ENCODE peak calls at places on chromosomes 1 and 21, in ten cellular contexts. D is cardiac muscle cell, T is foreskin fibroblast, N is activated B cell treated with CpG ODN at 0.5 μM for 24 hours, X is WTC11, P is HFF-Myc, U is pancreas, Y is psoas muscle, K is body of pancreas, Z is mesothelial cell of epicardium. S is an unnamed sample.

GRCh38 chr1:116673935-116674630 is 6.5 kb upstream of the IGSF3 start:
- DNase-seq in T (no peak), X (no peak), U (no peak), N (no peak), K (no peak), Y (no peak), Z (no peak), D (peak), P (no peak), S (no peak)

GRCh38 chr1:205449750-205450443 is 5.9 kb downstream of the BLACAT1 start:
- DNase-seq in Y (no peak), T (no peak), N (no peak), X (peak), Z (peak), K (peak), U (peak), P (no peak), D (peak), S (no peak)

GRCh38 chr1:183227963-183228649 is 42.0 kb downstream of the LAMC2 start:
- DNase-seq in D (peak), U (no peak), T (peak), P (no peak), Z (peak), K (peak), N (peak), Y (no peak), X (peak), S (peak)

GRCh38 chr1:82225407-82226197 is 424.9 kb downstream of the ADGRL2 start:
- DNase-seq in P (no peak), K (no peak), Y (no peak), T (peak), U (no peak), D (peak), Z (no peak), N (no peak), X (no peak), S (no peak)

GRCh38 chr1:101059945-101060542 is 34.5 kb upstream of the DPH5 start:
- DNase-seq in T (no peak), Y (no peak), U (no peak), P (no peak), X (no peak), Z (no peak), K (no peak), N (no peak), D (no peak), S (no peak)

GRCh38 chr1:189616893-189617292 is 860.8 kb downstream of the BRINP3 start:
- DNase-seq in D (peak), Y (no peak), T (peak), K (no peak), Z (no peak), P (no peak), N (no peak), X (no peak), U (no peak), S (no peak)

GRCh38 chr1:187326554-187326953 is 497.8 kb downstream of the PLA2G4A start:
- DNase-seq in N (no peak), Z (no peak), Y (no peak), D (no peak), T (no peak), K (no peak), P (no peak), U (no peak), X (no peak), S (no peak)

GRCh38 chr1:234963180-234963903 is 165.3 kb downstream of the TOMM20 start:
- DNase-seq in Y (peak), D (peak), K (peak), T (peak), U (peak), N (peak), Z (no peak), X (no peak), P (peak), S (peak)

GRCh38 chr1:109802901-109803561 is 39.3 kb upstream of the EPS8L3 start:
- DNase-seq in K (no peak), D (no peak), Z (no peak), N (no peak), X (no peak), U (no peak), P (no peak), T (no peak), Y (peak), S (no peak)

GRCh38 chr1:173429517-173430477 is 47.3 kb upstream of the PRDX6 start:
- DNase-seq in Z (peak), U (peak), K (peak), D (peak), T (peak), P (peak), X (peak), N (peak), Y (peak), S (peak)

GRCh38 chr1:154556422-154556821 is 2.0 kb downstream of the UBE2Q1 start:
- DNase-seq in N (no peak), Z (no peak), Y (no peak), K (no peak), T (peak), U (no peak), P (no peak), D (peak), X (peak), S (no peak)

GRCh38 chr1:240609527-240610060 is 2.4 kb downstream of the GREM2 start:
- DNase-seq in X (no peak), Z (no peak), P (no peak), Y (no peak), N (no peak), K (no peak), T (no peak), D (no peak), U (no peak), S (no peak)

GRCh38 chr21:46029201-46029924 is 47.8 kb downstream of the COL6A1 start:
- DNase-seq in P (no peak), N (no peak), Y (no peak), D (peak), Z (no peak), T (no peak), K (no peak), U (no peak), X (no peak), S (no peak)

GRCh38 chr1:55580845-55581332 is 365.7 kb upstream of the USP24 start:
- DNase-seq in Z (no peak), D (peak), U (no peak), X (no peak), Y (no peak), K (no peak), P (no peak), T (peak), N (no peak), S (no peak)

GRCh38 chr1:224432672-224433040 is 1.9 kb downstream of the WDR26 start:
- DNase-seq in P (no peak), X (no peak), Z (no peak), N (no peak), K (no peak), Y (no peak), U (no peak), D (peak), T (peak), S (no peak)

GRCh38 chr1:74464037-74464436 is 48.4 kb downstream of the LRRC53 start:
- DNase-seq in K (no peak), T (no peak), D (peak), X (no peak), U (no peak), N (no peak), Y (no peak), Z (no peak), P (no peak), S (no peak)

GRCh38 chr21:38850277-38850951 is 44.7 kb downstream of the ETS2 start:
- DNase-seq in P (no peak), Z (no peak), U (no peak), K (no peak), N (no peak), D (no peak), Y (no peak), T (no peak), X (no peak), S (no peak)

GRCh38 chr21:38849776-38850175 is 44.0 kb downstream of the ETS2 start:
- DNase-seq in X (no peak), T (no peak), K (no peak), Z (no peak), N (no peak), P (no peak), U (no peak), Y (no peak), D (no peak), S (no peak)

GRCh38 chr21:38852278-38852677 is 46.5 kb downstream of the ETS2 start:
- DNase-seq in D (no peak), P (no peak), X (no peak), N (no peak), K (no peak), Y (no peak), Z (no peak), T (no peak), U (no peak), S (no peak)

GRCh38 chr21:38847556-38847955 is 41.8 kb downstream of the ETS2 start:
- DNase-seq in N (no peak), P (no peak), U (no peak), X (no peak), D (peak), Z (no peak), T (no peak), Y (no peak), K (no peak), S (no peak)

GRCh38 chr21:38848187-38848609 is 42.5 kb downstream of the ETS2 start:
- DNase-seq in Z (no peak), Y (no peak), K (no peak), T (peak), N (no peak), P (no peak), U (no peak), X (no peak), D (peak), S (peak)
- TF ChIP-seq CTCF in Z (no peak), Y (no peak), K (no peak), T (no peak), N (no peak), P (no peak), U (no peak), X (no peak), D (no peak), S (no peak)

DNA sequence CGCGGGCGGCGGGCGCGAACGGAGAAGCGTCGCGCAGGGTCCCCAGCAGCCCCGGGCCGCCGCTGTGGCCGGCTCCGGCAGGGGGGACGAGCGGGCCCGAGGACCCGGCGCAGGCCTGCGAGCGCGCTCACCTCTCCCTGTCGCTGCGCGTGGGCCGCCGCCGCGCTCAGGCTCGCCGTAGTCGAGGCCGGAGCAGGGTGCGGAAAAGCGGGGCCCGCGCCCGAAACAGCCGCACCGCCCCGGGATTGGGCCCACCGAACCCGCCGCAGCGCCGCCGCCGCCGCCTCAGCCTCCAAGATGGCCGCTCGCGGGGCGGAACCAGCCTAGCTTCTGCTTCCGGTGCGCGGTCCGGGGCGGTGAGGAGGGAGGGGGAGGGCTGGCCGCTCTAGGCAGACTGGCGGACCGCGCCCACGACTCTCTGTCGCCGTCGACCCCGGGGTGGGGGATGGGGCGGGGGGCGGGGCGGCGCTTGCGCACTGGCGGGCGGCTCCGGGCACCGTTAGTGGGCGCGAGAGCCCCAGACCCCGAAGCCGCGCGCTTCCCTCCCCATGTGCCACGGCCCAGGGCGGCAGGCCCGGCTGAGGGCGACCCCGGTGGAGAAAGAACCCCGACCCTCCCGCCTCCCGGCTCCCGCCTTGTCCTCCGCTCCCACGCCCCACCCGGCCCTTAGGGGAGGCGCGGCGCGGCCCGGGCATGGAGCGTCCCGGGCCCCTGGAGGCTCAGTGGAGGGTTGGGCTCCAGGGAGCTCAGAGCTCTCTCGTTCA is at the start of gene UBE2J2:
- DNase-seq in T (peak), P (peak), Y (peak), X (peak), N (peak), U (peak), D (peak), Z (peak), K (peak), S (peak)
- TF ChIP-seq CTCF in T (no peak), P (no peak), Y (no peak), X (no peak), N (no peak), U (no peak), D (no peak), Z (no peak), K (no peak), S (no peak)

GRCh38 chr1:211169353-211169752 is 35.4 kb upstream of the KCNH1 start:
- DNase-seq in N (no peak), T (no peak), K (no peak), P (no peak), Y (no peak), U (no peak), D (no peak), Z (no peak), X (no peak), S (no peak)

GRCh38 chr1:211174375-211174774 is 40.4 kb upstream of the KCNH1 start:
- DNase-seq in T (peak), N (no peak), U (no peak), Z (no peak), K (no peak), X (no peak), Y (no peak), P (no peak), D (no peak), S (no peak)

DNA sequence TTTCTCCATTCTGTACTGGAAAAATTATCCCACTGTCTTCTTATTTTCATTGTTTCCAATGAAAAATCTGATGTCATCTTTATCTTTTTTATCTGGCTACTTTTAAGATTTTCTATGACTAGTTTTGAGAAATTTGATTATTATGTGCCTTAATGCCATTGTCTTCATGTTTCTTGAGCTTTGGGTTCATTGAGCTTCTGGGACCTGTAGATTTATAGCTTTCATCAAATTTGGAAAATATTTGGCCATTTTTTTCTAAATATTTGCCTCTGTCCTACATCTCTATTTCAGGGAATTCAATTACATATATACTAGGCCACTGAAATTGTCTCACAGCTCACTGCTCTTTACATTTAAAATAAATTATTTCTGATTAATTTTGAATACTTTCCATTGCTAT is 38.7 kb upstream of the KCNH1 start:
- DNase-seq in K (no peak), U (no peak), P (no peak), Y (no peak), T (no peak), D (no peak), N (no peak), Z (no peak), X (no peak), S (no peak)
- TF ChIP-seq CTCF in K (no peak), U (no peak), P (no peak), Y (no peak), T (no peak), D (no peak), N (no peak), Z (no peak), X (no peak), S (no peak)

DNA sequence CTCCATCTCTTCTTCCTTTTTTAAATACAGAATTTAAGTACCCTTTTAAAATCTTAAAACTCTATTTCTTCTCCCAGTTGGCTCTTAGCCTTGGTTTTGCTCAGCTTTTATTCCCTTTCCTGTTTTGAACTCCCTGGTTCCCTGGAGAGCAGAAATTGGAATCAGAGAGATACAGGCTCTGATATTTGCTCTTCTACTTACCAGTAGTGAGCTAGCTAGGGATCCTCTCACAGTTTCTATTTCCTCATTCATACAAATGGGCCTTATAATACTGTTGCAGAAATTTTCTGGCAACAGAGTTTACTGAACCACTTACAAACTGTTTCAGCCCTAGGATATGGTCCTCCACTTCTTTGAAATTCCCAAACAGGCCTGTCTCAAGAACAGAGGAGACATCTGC is 606.3 kb downstream of the NUF2 start:
- DNase-seq in U (no peak), X (no peak), N (no peak), P (no peak), T (no peak), D (no peak), Z (no peak), K (no peak), Y (no peak), S (no peak)
- TF ChIP-seq CTCF in U (no peak), X (no peak), N (no peak), P (no peak), T (no peak), D (no peak), Z (no peak), K (no peak), Y (no peak), S (no peak)

DNA sequence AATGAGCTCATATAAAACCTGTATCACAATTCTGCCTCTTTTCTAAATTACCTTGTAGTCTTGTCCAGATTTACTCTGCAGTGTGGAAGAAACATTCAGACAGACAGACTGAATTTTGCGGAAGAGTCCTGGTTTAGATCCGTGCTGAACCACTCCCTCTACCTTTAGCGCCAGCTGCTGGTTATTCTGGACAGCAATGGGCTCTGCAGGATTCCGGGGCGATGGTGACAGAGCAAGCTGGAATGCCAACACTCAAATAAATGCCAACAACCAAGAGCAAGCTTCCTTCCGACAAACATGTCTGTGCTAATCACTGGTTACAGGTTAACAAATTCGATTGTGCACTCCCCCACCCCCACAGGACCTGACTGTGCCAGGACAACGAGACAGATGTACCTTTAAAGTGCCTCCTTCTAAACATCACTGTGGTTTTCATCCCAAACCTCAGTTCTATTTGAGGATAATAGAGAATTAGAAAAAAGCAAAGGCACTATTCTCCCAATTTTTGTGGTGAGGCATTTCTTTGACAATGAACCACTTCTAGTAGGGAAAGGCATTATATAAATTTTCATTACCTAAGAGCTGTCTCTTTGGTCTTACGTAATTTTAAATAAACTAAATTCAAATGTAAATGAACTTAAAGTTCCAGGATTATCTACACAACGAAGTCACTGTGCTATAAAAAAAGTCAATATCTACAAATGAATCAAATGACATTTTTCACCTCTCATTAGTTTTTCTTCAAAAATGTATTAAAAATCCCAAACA is 90.4 kb downstream of the INTS7 start:
- DNase-seq in D (peak), P (peak), T (peak), U (peak), K (peak), N (no peak), X (peak), Y (no peak), Z (no peak), S (peak)
- TF ChIP-seq CTCF in D (peak), P (peak), T (peak), U (no peak), K (peak), N (no peak), X (no peak), Y (peak), Z (no peak), S (peak)

DNA sequence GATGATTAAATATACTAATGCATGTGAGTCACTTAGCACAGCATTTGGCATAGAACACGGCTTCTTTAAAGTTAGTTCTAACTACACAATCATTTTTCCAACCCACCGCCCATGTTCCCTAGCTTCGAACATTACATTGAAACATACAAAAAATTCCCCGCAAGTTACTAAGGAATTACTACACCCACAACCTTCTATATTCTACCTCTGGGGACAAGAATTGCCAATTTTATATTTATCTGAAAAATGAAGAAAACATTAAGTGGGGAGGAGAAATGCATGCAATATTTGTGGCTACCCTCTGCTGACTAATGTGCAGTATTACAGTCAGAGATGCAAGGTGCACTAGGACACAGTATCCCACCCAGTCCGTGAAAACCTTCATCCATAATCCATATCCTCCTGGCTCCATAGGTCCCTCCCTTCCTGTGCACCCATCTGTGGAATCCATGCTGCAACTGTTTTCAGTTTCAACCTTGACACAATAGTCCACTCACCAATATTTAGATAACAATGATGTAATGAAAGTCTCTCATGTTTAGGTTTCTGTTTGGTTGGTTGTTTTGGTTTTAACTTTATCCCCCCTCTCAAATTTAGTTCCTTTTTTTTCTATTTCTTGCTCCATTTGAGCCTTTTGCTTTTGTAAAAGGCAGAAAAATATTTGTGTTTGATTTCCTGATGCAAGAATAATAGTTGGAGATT is 31.6 kb downstream of the RGS5 start:
- DNase-seq in N (no peak), P (peak), T (peak), X (no peak), Y (no peak), Z (no peak), D (peak), U (no peak), K (no peak), S (no peak)
- TF ChIP-seq CTCF in N (no peak), P (peak), T (peak), X (no peak), Y (peak), Z (peak), D (peak), U (no peak), K (no peak), S (no peak)

DNA sequence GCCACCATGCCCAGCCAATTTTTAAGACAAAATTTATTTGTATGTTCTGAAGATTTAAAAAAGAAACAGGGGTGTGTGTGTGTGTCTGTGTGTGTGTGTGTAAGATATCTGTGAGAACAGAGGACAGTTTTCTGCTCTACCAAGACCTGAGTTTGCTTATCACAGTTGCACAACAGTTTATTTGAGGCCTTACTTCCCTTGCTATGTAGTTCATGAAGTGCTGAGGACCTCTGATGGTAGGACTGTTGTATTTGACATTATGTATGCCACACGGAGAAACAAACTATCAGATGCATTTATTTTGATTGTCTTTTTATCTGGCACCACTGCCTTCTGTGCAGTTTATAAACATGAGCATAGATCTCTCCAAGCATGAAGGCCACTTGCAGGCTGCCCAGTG is 355.2 kb downstream of the PBX1 start:
- DNase-seq in Y (no peak), U (no peak), X (no peak), N (no peak), T (peak), K (no peak), D (peak), P (peak), Z (no peak), S (no peak)
- TF ChIP-seq CTCF in Y (peak), U (no peak), X (no peak), N (no peak), T (peak), K (no peak), D (peak), P (peak), Z (no peak), S (peak)

GRCh38 chr21:32457360-32457840 is 44.9 kb downstream of the EVA1C start:
- DNase-seq in U (peak), X (no peak), P (no peak), Y (peak), D (peak), N (no peak), T (peak), Z (no peak), K (peak), S (peak)
- TF ChIP-seq CTCF in U (no peak), X (no peak), P (no peak), Y (no peak), D (no peak), N (no peak), T (no peak), Z (no peak), K (no peak), S (peak)

GRCh38 chr1:6183520-6183989 is 3.4 kb upstream of the CHD5 start:
- DNase-seq in D (no peak), N (no peak), T (peak), X (no peak), U (no peak), Z (no peak), P (no peak), Y (no peak), K (no peak), S (no peak)
- TF ChIP-seq CTCF in D (peak), N (no peak), T (no peak), X (no peak), U (no peak), Z (no peak), P (peak), Y (no peak), K (no peak), S (no peak)

S was measured in heart right ventricle.